ENCODE peak calls at places on chromosomes 6 and 20, in eight cellular contexts. T is H54; V is NCI-H774; S is CD8-positive, alpha-beta memory T cell; B is progenitor cell of endocrine pancreas; H is T-cell; M is activated naive CD8-positive, alpha-beta T cell treated with anti-CD3 and anti-CD28 coated beads for 36 hours; L is naive B cell. G is an unnamed sample.
A peak's percentile ranks its signal among the peaks of the same experiment; 100 is the strongest.

GRCh38 chr6:45586216-45587171 is 208.8 kb upstream of the SUPT3H start:
- DNase-seq in T (no peak), B (no peak), M (peak; percentile 42), S (peak; percentile 44), H (peak; percentile 83), L (no peak), V (no peak), G (peak; percentile 67)

GRCh38 chr20:31811198-31811597 is 8.0 kb upstream of the MYLK2 start:
- DNase-seq in M (no peak), T (no peak), S (no peak), V (no peak), L (no peak), B (no peak), H (no peak), G (no peak)

GRCh38 chr20:4828830-4829493 is 107.3 kb downstream of the PRND start:
- DNase-seq in V (no peak), L (no peak), T (no peak), M (no peak), H (no peak), S (no peak), B (no peak), G (no peak)

GRCh38 chr20:4997207-4997606 is 4.1 kb downstream of the SLC23A2 start:
- DNase-seq in H (no peak), V (no peak), B (no peak), L (no peak), T (no peak), M (no peak), S (no peak), G (no peak)

GRCh38 chr20:45306431-45306982 is at the start of gene RBPJL:
- DNase-seq in L (peak; percentile 44), M (peak; percentile 64), V (no peak), S (peak; percentile 40), T (no peak), H (no peak), B (peak; percentile 53), G (peak; percentile 40)

GRCh38 chr20:45343445-45343866 is 4.8 kb downstream of the SDC4 start:
- DNase-seq in H (no peak), V (peak; percentile 59), L (no peak), B (peak; percentile 57), S (no peak), M (no peak), T (no peak), G (no peak)

GRCh38 chr6:14079433-14079832 is 38.1 kb upstream of the CD83 start:
- DNase-seq in L (no peak), S (no peak), H (no peak), T (peak; percentile 17), B (no peak), V (no peak), M (no peak), G (no peak)

GRCh38 chr6:87543836-87544735 is 45.7 kb downstream of the RARS2 start:
- DNase-seq in L (no peak), V (no peak), M (no peak), S (no peak), H (no peak), B (no peak), T (no peak), G (no peak)

GRCh38 chr20:59808729-59809381 is 124.6 kb downstream of the SYCP2 start:
- DNase-seq in M (no peak), T (no peak), B (no peak), L (no peak), V (no peak), S (no peak), H (peak; percentile 11), G (no peak)

GRCh38 chr20:35254448-35254999 is 23.4 kb downstream of the MMP24OS start:
- DNase-seq in L (no peak), T (no peak), M (no peak), V (no peak), B (no peak), H (no peak), S (no peak), G (no peak)

GRCh38 chr6:19578489-19578888 is 258.7 kb upstream of the ID4 start:
- DNase-seq in B (no peak), H (no peak), L (no peak), M (no peak), S (no peak), T (no peak), V (no peak), G (no peak)

GRCh38 chr6:24270011-24270410 is 87.8 kb downstream of the DCDC2 start:
- DNase-seq in H (no peak), V (no peak), T (no peak), M (no peak), S (no peak), B (no peak), L (no peak), G (no peak)

GRCh38 chr20:51376121-51376520 is 166.4 kb downstream of the NFATC2 start:
- DNase-seq in H (no peak), B (no peak), L (no peak), S (no peak), M (no peak), T (no peak), V (no peak), G (no peak)

GRCh38 chr6:122471107-122472021 is at the start of gene SERINC1:
- DNase-seq in B (peak; percentile 78), H (peak; percentile 95), V (peak; percentile 98), T (peak; percentile 57), S (peak; percentile 91), M (peak; percentile 88), L (peak; percentile 87), G (peak; percentile 90)

GRCh38 chr20:62351469-62352401 is 15.4 kb downstream of the LAMA5 start:
- DNase-seq in V (no peak), B (no peak), S (no peak), M (no peak), H (no peak), T (no peak), L (no peak), G (no peak)

GRCh38 chr6:108587258-108588059 is 26.7 kb downstream of the FOXO3 start:
- DNase-seq in T (no peak), H (no peak), L (no peak), S (no peak), B (no peak), V (no peak), M (no peak), G (no peak)

GRCh38 chr6:7541175-7542064 is at the start of gene DSP:
- DNase-seq in L (peak; percentile 70), H (no peak), T (no peak), V (peak; percentile 79), M (peak; percentile 45), B (peak; percentile 82), S (no peak), G (no peak)

GRCh38 chr20:32589256-32589655 is 4.1 kb upstream of the NOL4L start:
- DNase-seq in T (peak; percentile 80), H (no peak), V (no peak), S (no peak), L (no peak), M (no peak), B (no peak), G (no peak)

GRCh38 chr6:108944707-108945685 is 96.8 kb downstream of the ARMC2 start:
- DNase-seq in T (no peak), V (no peak), M (no peak), S (no peak), H (no peak), L (no peak), B (no peak), G (no peak)

GRCh38 chr6:16903470-16903869 is 142.2 kb upstream of the ATXN1 start:
- DNase-seq in V (no peak), L (no peak), B (no peak), M (no peak), H (no peak), S (no peak), T (no peak), G (no peak)

GRCh38 chr20:16261733-16262277 is 311.4 kb downstream of the KIF16B start:
- DNase-seq in H (no peak), L (no peak), B (no peak), S (no peak), T (no peak), V (no peak), M (no peak), G (no peak)

GRCh38 chr6:107793193-107793592 is 30.9 kb downstream of the SCML4 start:
- DNase-seq in B (no peak), T (no peak), L (no peak), S (no peak), V (peak; percentile 15), H (peak; percentile 43), M (no peak), G (no peak)

GRCh38 chr6:35496036-35496850 is 636 bp downstream of the TEAD3 start:
- DNase-seq in H (no peak), L (no peak), M (no peak), T (peak; percentile 65), V (no peak), B (peak; percentile 46), S (no peak), G (no peak)

GRCh38 chr20:46220808-46221207 is 87.5 kb downstream of the CDH22 start:
- DNase-seq in L (no peak), M (no peak), H (no peak), V (peak; percentile 86), S (no peak), T (no peak), B (no peak), G (no peak)

GRCh38 chr6:152984387-152984872 is 1.6 kb upstream of the FBXO5 start:
- DNase-seq in V (no peak), T (no peak), S (no peak), M (no peak), B (no peak), L (no peak), H (no peak), G (no peak)

GRCh38 chr6:5997420-5998093 is 9.2 kb downstream of the NRN1 start:
- DNase-seq in V (no peak), H (no peak), T (no peak), S (no peak), B (no peak), L (peak; percentile 49), M (no peak), G (no peak)

G was measured in activated gamma-delta T cell treated with Interleukin-2 at 50 U/mL for 16 hours.